ENCODE peak calls at places on chromosomes 7 and 10, in four cellular contexts. One of them, this sample, is unnamed.

GRCh38 chr7:76356823-76357222 is 2.0 kb downstream of the YWHAG start:
- DNase-seq in right lobe of liver: no peak
- DNase-seq in psoas muscle: no peak
- DNase-seq in brain microvascular endothelial cell: no peak
- DNase-seq in this sample: no peak

GRCh38 chr7:33905389-33906032 is at the start of gene BMPER:
- DNase-seq in psoas muscle: peak
- DNase-seq in brain microvascular endothelial cell: no peak
- DNase-seq in right lobe of liver: peak
- DNase-seq in this sample: peak

GRCh38 chr10:32713560-32713959 is 244.5 kb downstream of the ITGB1 start:
- DNase-seq in brain microvascular endothelial cell: no peak
- DNase-seq in psoas muscle: no peak
- DNase-seq in right lobe of liver: no peak
- DNase-seq in this sample: no peak

GRCh38 chr7:43164757-43165156 is 52.3 kb downstream of the HECW1 start:
- DNase-seq in brain microvascular endothelial cell: peak
- DNase-seq in right lobe of liver: no peak
- DNase-seq in psoas muscle: no peak
- DNase-seq in this sample: no peak

GRCh38 chr7:68770649-68771048 is 827.6 kb upstream of the AUTS2 start:
- DNase-seq in psoas muscle: no peak
- DNase-seq in brain microvascular endothelial cell: no peak
- DNase-seq in right lobe of liver: no peak
- DNase-seq in this sample: no peak

GRCh38 chr10:61301560-61301959 is 151.6 kb downstream of the TMEM26 start:
- DNase-seq in brain microvascular endothelial cell: no peak
- DNase-seq in psoas muscle: no peak
- DNase-seq in right lobe of liver: no peak
- DNase-seq in this sample: no peak

GRCh38 chr7:26449175-26450165 is 157.8 kb downstream of the SNX10 start:
- DNase-seq in right lobe of liver: no peak
- DNase-seq in brain microvascular endothelial cell: peak
- DNase-seq in psoas muscle: no peak
- DNase-seq in this sample: no peak

GRCh38 chr10:73941300-73941699 is 30.4 kb downstream of the PLAU start:
- DNase-seq in psoas muscle: no peak
- DNase-seq in brain microvascular endothelial cell: no peak
- DNase-seq in right lobe of liver: no peak
- DNase-seq in this sample: no peak

GRCh38 chr7:134480730-134481129 is 21.8 kb upstream of the AKR1B1 start:
- DNase-seq in right lobe of liver: no peak
- DNase-seq in brain microvascular endothelial cell: peak
- DNase-seq in psoas muscle: no peak
- DNase-seq in this sample: no peak

GRCh38 chr7:2373124-2373556 is 18.5 kb downstream of the EIF3B start:
- DNase-seq in right lobe of liver: peak
- DNase-seq in psoas muscle: no peak
- DNase-seq in brain microvascular endothelial cell: no peak
- DNase-seq in this sample: no peak
- TF ChIP-seq CTCF in right lobe of liver: no peak
- TF ChIP-seq CTCF in psoas muscle: no peak
- TF ChIP-seq CTCF in brain microvascular endothelial cell: no peak
- TF ChIP-seq CTCF in this sample: no peak

GRCh38 chr7:69812756-69813155 is 214.5 kb downstream of the AUTS2 start:
- DNase-seq in brain microvascular endothelial cell: no peak
- DNase-seq in right lobe of liver: no peak
- DNase-seq in psoas muscle: no peak
- DNase-seq in this sample: no peak
- H3K27ac ChIP-seq in brain microvascular endothelial cell: no peak
- H3K27ac ChIP-seq in right lobe of liver: no peak
- H3K27ac ChIP-seq in psoas muscle: no peak
- H3K27ac ChIP-seq in this sample: no peak

DNA sequence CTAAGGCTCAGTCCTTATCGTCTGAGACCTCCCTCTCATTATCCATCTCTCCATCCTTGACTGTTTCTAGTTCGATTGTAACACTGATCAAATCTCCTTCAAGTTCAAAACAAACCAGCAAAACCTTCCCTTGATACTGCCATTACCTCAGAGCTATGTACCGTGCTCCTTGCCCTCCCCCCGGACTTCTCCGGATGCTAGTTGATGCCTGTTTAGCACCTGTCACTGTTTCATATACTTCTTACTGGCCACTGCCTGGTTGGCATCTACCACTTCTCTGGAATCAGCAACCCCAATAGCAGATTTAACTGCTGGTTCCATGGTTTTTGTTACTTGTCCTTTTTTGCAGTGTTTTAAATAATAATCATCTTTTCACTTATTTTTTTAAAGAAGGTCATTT is 64.1 kb downstream of the BMPR1A start:
- DNase-seq in brain microvascular endothelial cell: no peak
- DNase-seq in psoas muscle: no peak
- DNase-seq in right lobe of liver: no peak
- DNase-seq in this sample: no peak
- TF ChIP-seq CTCF in brain microvascular endothelial cell: no peak
- TF ChIP-seq CTCF in psoas muscle: no peak
- TF ChIP-seq CTCF in right lobe of liver: no peak
- TF ChIP-seq CTCF in this sample: no peak

DNA sequence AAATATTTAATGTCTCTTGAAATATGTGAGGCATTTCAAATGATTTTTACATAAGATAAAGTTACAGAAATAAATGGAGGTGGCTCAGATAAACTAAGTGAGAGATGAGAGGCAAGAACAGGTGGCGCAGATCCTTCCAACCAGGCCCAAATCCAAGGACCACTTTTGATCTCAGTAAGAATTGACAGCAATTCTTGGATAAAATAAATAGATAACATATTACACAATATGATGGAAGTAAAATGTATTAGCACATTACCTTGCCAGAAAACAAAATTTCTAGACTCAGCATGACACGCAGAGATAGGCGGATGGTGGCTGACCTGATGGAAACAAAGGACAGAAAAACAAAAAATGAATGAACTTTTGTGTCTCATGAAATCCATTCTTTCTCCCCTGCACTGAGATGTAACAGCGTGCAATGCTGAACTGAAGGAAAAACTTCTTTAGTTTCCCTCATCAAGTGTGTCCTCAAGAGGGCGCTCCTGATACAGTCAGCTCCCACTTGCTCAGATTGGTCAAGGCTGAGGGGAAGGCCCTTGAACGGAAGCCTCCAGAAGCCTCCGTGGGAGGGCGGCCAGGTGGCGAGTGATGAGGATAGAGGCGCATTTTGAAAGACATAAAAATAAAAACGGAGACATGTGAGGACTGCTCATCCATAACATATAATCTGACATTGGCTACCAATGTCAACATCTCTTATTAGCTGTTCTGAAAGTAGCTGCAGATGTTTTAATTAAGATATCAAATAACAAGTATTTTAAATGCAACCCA is 62.8 kb upstream of the GSDME start:
- DNase-seq in right lobe of liver: peak
- DNase-seq in psoas muscle: peak
- DNase-seq in brain microvascular endothelial cell: peak
- DNase-seq in this sample: peak
- H3K27ac ChIP-seq in right lobe of liver: no peak
- H3K27ac ChIP-seq in psoas muscle: no peak
- H3K27ac ChIP-seq in brain microvascular endothelial cell: peak
- H3K27ac ChIP-seq in this sample: peak

GRCh38 chr10:107141539-107142061 is 22.9 kb downstream of the SORCS1 start:
- DNase-seq in psoas muscle: no peak
- DNase-seq in right lobe of liver: no peak
- DNase-seq in brain microvascular endothelial cell: no peak
- DNase-seq in this sample: no peak

GRCh38 chr10:107148906-107149305 is 15.6 kb downstream of the SORCS1 start:
- DNase-seq in right lobe of liver: no peak
- DNase-seq in brain microvascular endothelial cell: no peak
- DNase-seq in psoas muscle: no peak
- DNase-seq in this sample: no peak

GRCh38 chr10:107139237-107139636 is 25.3 kb downstream of the SORCS1 start:
- DNase-seq in right lobe of liver: no peak
- DNase-seq in brain microvascular endothelial cell: no peak
- DNase-seq in psoas muscle: no peak
- DNase-seq in this sample: no peak

GRCh38 chr10:107144490-107144889 is 20.0 kb downstream of the SORCS1 start:
- DNase-seq in psoas muscle: no peak
- DNase-seq in brain microvascular endothelial cell: no peak
- DNase-seq in right lobe of liver: no peak
- DNase-seq in this sample: no peak
- TF ChIP-seq CTCF in psoas muscle: no peak
- TF ChIP-seq CTCF in brain microvascular endothelial cell: no peak
- TF ChIP-seq CTCF in right lobe of liver: peak
- TF ChIP-seq CTCF in this sample: no peak

GRCh38 chr7:90613088-90613498 is 17.0 kb downstream of the CDK14 start:
- DNase-seq in brain microvascular endothelial cell: no peak
- DNase-seq in right lobe of liver: no peak
- DNase-seq in psoas muscle: no peak
- DNase-seq in this sample: no peak
- H3K27ac ChIP-seq in brain microvascular endothelial cell: no peak
- H3K27ac ChIP-seq in right lobe of liver: no peak
- H3K27ac ChIP-seq in psoas muscle: no peak
- H3K27ac ChIP-seq in this sample: no peak

GRCh38 chr10:99433378-99434020 is 3.1 kb upstream of the GOT1 start:
- DNase-seq in brain microvascular endothelial cell: no peak
- DNase-seq in right lobe of liver: no peak
- DNase-seq in psoas muscle: no peak
- DNase-seq in this sample: no peak
- TF ChIP-seq CTCF in brain microvascular endothelial cell: peak
- TF ChIP-seq CTCF in right lobe of liver: peak
- TF ChIP-seq CTCF in psoas muscle: peak
- TF ChIP-seq CTCF in this sample: peak

GRCh38 chr7:47580175-47580701 is 1.7 kb downstream of the TNS3 start:
- DNase-seq in psoas muscle: no peak
- DNase-seq in brain microvascular endothelial cell: no peak
- DNase-seq in right lobe of liver: peak
- DNase-seq in this sample: no peak
- H3K27ac ChIP-seq in psoas muscle: no peak
- H3K27ac ChIP-seq in brain microvascular endothelial cell: peak
- H3K27ac ChIP-seq in right lobe of liver: peak
- H3K27ac ChIP-seq in this sample: no peak